ENCODE peak calls at places on chromosomes 3 and 15, in ten cellular contexts. B is EL; C is lower lobe of right lung; N is transverse colon; P is left ventricle myocardium superior; F is NCI-H748 treated with DMSO at 0.1 percent for 48 hours; Q is heart left ventricle; V is hepatic stellate cell; K is effector memory CD8-positive, alpha-beta T cell; Y is EH. Z is an unnamed sample.

GRCh38 chr3:141441381-141442365 is 45.2 kb upstream of the RASA2 start:
- DNase-seq in C (peak), N (peak), F (no peak), V (peak), B (peak), Q (peak), Y (peak), P (peak), K (peak), Z (no peak)

GRCh38 chr15:80154336-80154735 is 1.5 kb downstream of the FAH start:
- DNase-seq in V (no peak), P (no peak), Y (peak), Q (no peak), K (no peak), C (no peak), F (no peak), N (no peak), B (peak), Z (no peak)

GRCh38 chr3:85808750-85809149 is 850.0 kb downstream of the CADM2 start:
- DNase-seq in F (peak), C (no peak), P (no peak), K (no peak), Q (no peak), V (no peak), Y (no peak), B (no peak), N (no peak), Z (no peak)

GRCh38 chr3:141335531-141336042 is 32.7 kb upstream of the ZBTB38 start:
- DNase-seq in Y (peak), Q (no peak), V (no peak), C (no peak), F (no peak), B (peak), K (no peak), N (no peak), P (no peak), Z (no peak)

GRCh38 chr3:71005797-71006321 is 577.7 kb downstream of the FOXP1 start:
- DNase-seq in C (no peak), N (no peak), F (no peak), Y (no peak), V (no peak), K (no peak), B (no peak), P (no peak), Q (no peak), Z (no peak)

GRCh38 chr3:68904064-68904463 is 28.3 kb downstream of the TAFA4 start:
- DNase-seq in P (no peak), Q (no peak), C (no peak), B (no peak), V (no peak), F (no peak), N (no peak), K (no peak), Y (no peak), Z (no peak)

GRCh38 chr3:57007513-57008415 is 52.7 kb upstream of the SPATA12 start:
- DNase-seq in K (no peak), N (peak), B (peak), F (no peak), Y (peak), C (peak), V (peak), Q (peak), P (peak), Z (peak)

GRCh38 chr3:134033315-134033996 is 3.7 kb upstream of the SLCO2A1 start:
- DNase-seq in N (no peak), B (no peak), F (no peak), P (no peak), V (no peak), Q (no peak), Y (no peak), K (no peak), C (no peak), Z (no peak)

GRCh38 chr15:82647835-82648256 is 683 bp upstream of the CPEB1 start:
- DNase-seq in C (peak), N (peak), B (no peak), Y (no peak), K (no peak), F (no peak), P (no peak), Q (no peak), V (no peak), Z (no peak)

GRCh38 chr15:55549305-55549704 is 38.8 kb downstream of the PYGO1 start:
- DNase-seq in P (no peak), N (no peak), Y (no peak), C (no peak), K (no peak), Q (no peak), B (no peak), V (no peak), F (no peak), Z (no peak)

GRCh38 chr15:58903232-58903631 is 30.2 kb downstream of the SLTM start:
- DNase-seq in F (no peak), K (no peak), C (no peak), Y (peak), N (no peak), V (no peak), P (no peak), B (no peak), Q (no peak), Z (no peak)

GRCh38 chr3:32733631-32734229 is 48.7 kb downstream of the CNOT10 start:
- DNase-seq in N (no peak), V (peak), K (no peak), C (no peak), Q (no peak), Y (peak), F (peak), B (peak), P (no peak), Z (peak)

GRCh38 chr3:12490547-12490946 is 6.3 kb downstream of the TSEN2 start:
- DNase-seq in Y (no peak), V (no peak), Q (no peak), B (no peak), N (no peak), F (no peak), K (no peak), P (no peak), C (no peak), Z (no peak)

GRCh38 chr15:48002772-48003171 is 118.0 kb upstream of the SLC24A5 start:
- DNase-seq in C (no peak), V (no peak), K (no peak), F (no peak), P (no peak), N (no peak), B (no peak), Q (no peak), Y (no peak), Z (no peak)

GRCh38 chr15:74319596-74320357 is 47.7 kb downstream of the CYP11A1 start:
- DNase-seq in Y (no peak), P (peak), Q (peak), F (no peak), K (no peak), B (no peak), V (no peak), C (no peak), N (no peak), Z (no peak)

GRCh38 chr3:66437341-66437929 is 63.4 kb downstream of the LRIG1 start:
- DNase-seq in V (no peak), C (no peak), K (no peak), B (no peak), F (no peak), Y (no peak), Q (no peak), N (no peak), P (no peak), Z (no peak)

GRCh38 chr3:83729576-83729975 is 1229.2 kb upstream of the CADM2 start:
- DNase-seq in C (no peak), Q (no peak), Y (no peak), N (no peak), P (no peak), K (no peak), F (no peak), V (no peak), B (no peak), Z (no peak)

GRCh38 chr15:92864127-92864814 is 35.9 kb upstream of the CHD2 start:
- DNase-seq in C (no peak), V (no peak), Y (no peak), N (no peak), F (no peak), Q (no peak), K (no peak), P (no peak), B (no peak), Z (no peak)

GRCh38 chr3:117355566-117355965 is 646.0 kb downstream of the TUSC7 start:
- DNase-seq in F (peak), V (peak), N (no peak), K (no peak), Q (no peak), P (no peak), Y (peak), B (peak), C (no peak), Z (no peak)

GRCh38 chr15:40291088-40291574 is 8.3 kb upstream of the ANKRD63 start:
- DNase-seq in V (peak), B (peak), Y (peak), C (no peak), N (peak), K (no peak), P (peak), Q (peak), F (peak), Z (no peak)

GRCh38 chr3:189355481-189356201 is 183.9 kb downstream of the TPRG1 start:
- DNase-seq in V (no peak), K (peak), Y (peak), F (no peak), C (no peak), B (peak), N (peak), P (no peak), Q (no peak), Z (peak)

GRCh38 chr3:11201246-11202024 is 47.1 kb downstream of the HRH1 start:
- DNase-seq in B (peak), C (no peak), N (peak), P (no peak), Q (peak), Y (peak), K (no peak), V (no peak), F (no peak), Z (no peak)

GRCh38 chr3:127911421-127911931 is 3.6 kb upstream of the KBTBD12 start:
- DNase-seq in V (no peak), F (no peak), P (no peak), Q (no peak), Y (peak), C (no peak), N (no peak), K (no peak), B (peak), Z (no peak)

GRCh38 chr15:31223478-31224350 is 102.9 kb upstream of the KLF13 start:
- DNase-seq in N (no peak), K (no peak), P (peak), B (no peak), Q (no peak), F (no peak), C (no peak), Y (peak), V (peak), Z (no peak)

GRCh38 chr3:10702961-10703740 is 112.9 kb upstream of the SLC6A11 start:
- DNase-seq in B (peak), K (no peak), C (no peak), Y (peak), N (no peak), P (no peak), Q (no peak), V (no peak), F (no peak), Z (no peak)

GRCh38 chr3:18902081-18902793 is 246.1 kb upstream of the KCNH8 start:
- DNase-seq in Y (no peak), C (no peak), F (no peak), B (no peak), N (no peak), P (no peak), K (no peak), Q (no peak), V (no peak), Z (no peak)

GRCh38 chr3:13480340-13481318 is 523 bp downstream of the HDAC11 start:
- DNase-seq in B (no peak), V (peak), N (peak), F (no peak), Q (no peak), Y (no peak), C (peak), K (peak), P (no peak), Z (no peak)

GRCh38 chr3:64440498-64440897 is 215.2 kb upstream of the PRICKLE2 start:
- DNase-seq in C (no peak), N (no peak), Q (no peak), F (no peak), K (no peak), B (peak), Y (peak), V (no peak), P (no peak), Z (peak)

GRCh38 chr15:101306341-101307047 is 11.4 kb upstream of the SNRPA1 start:
- DNase-seq in K (no peak), F (no peak), C (peak), B (no peak), V (peak), N (no peak), Q (no peak), P (no peak), Y (no peak), Z (no peak)

GRCh38 chr3:176439729-176440128 is 757.6 kb downstream of the TBL1XR1 start:
- DNase-seq in Y (no peak), V (no peak), P (no peak), F (no peak), K (no peak), Q (no peak), B (no peak), C (no peak), N (no peak), Z (no peak)

GRCh38 chr15:52463638-52464037 is 65.0 kb downstream of the MYO5A start:
- DNase-seq in C (no peak), K (no peak), P (no peak), Y (peak), F (no peak), V (no peak), Q (no peak), B (peak), N (no peak), Z (no peak)

GRCh38 chr3:189334064-189334920 is 162.5 kb downstream of the TPRG1 start:
- DNase-seq in Y (no peak), B (no peak), V (no peak), F (peak), K (no peak), Q (no peak), C (no peak), N (no peak), P (no peak), Z (no peak)

Z was measured in kidney epithelial cell.